ENCODE peak calls at places on chromosome 18, in five cellular contexts. F is astrocyte of the cerebellum, S is mesothelial cell of epicardium, P is astrocyte, U is tibial artery. Z is an unnamed sample.

GRCh38 chr18:12741351-12741750 is 38.5 kb downstream of the PSMG2 start:
- DNase-seq in F (no peak), S (no peak), P (peak), U (no peak), Z (no peak)

GRCh38 chr18:32470136-32470712 is 458 bp downstream of the GAREM1 start:
- DNase-seq in P (peak), S (peak), F (no peak), U (peak), Z (peak)

GRCh38 chr18:55509631-55510372 is 78.2 kb downstream of the TCF4 start:
- DNase-seq in F (peak), U (no peak), S (no peak), P (peak), Z (no peak)

GRCh38 chr18:3447035-3447894 is 2.7 kb upstream of the TGIF1 start:
- DNase-seq in S (peak), P (peak), F (no peak), U (peak), Z (peak)

GRCh38 chr18:58928401-58928800 is 63.7 kb downstream of the ZNF532 start:
- DNase-seq in U (no peak), P (no peak), S (no peak), F (no peak), Z (no peak)

GRCh38 chr18:31583185-31583854 is 8.4 kb upstream of the TTR start:
- DNase-seq in F (no peak), S (no peak), P (no peak), U (no peak), Z (no peak)

GRCh38 chr18:72869786-72870185 is 2.0 kb upstream of the NETO1 start:
- DNase-seq in U (no peak), F (no peak), P (no peak), S (no peak), Z (no peak)

GRCh38 chr18:73366713-73367112 is 498.9 kb upstream of the NETO1 start:
- DNase-seq in F (no peak), S (no peak), U (no peak), P (peak), Z (no peak)

GRCh38 chr18:72672364-72673151 is 128.4 kb upstream of the CBLN2 start:
- DNase-seq in P (peak), U (no peak), F (peak), S (no peak), Z (no peak)

GRCh38 chr18:59233017-59233410 is 13.1 kb downstream of the GRP start:
- DNase-seq in U (no peak), P (no peak), S (no peak), F (no peak), Z (no peak)

GRCh38 chr18:45449761-45450227 is 165.5 kb upstream of the SLC14A2 start:
- DNase-seq in S (no peak), F (no peak), P (peak), U (peak), Z (no peak)

GRCh38 chr18:45221363-45221762 is 393.9 kb upstream of the SLC14A2 start:
- DNase-seq in U (no peak), S (no peak), P (peak), F (no peak), Z (no peak)

GRCh38 chr18:43571078-43571689 is 293.9 kb upstream of the SYT4 start:
- DNase-seq in P (peak), U (no peak), F (peak), S (no peak), Z (no peak)

GRCh38 chr18:45945669-45946068 is 21.5 kb downstream of the EPG5 start:
- DNase-seq in F (no peak), P (no peak), U (no peak), S (no peak), Z (no peak)

GRCh38 chr18:8341481-8342230 is 267.6 kb upstream of the RAB12 start:
- DNase-seq in F (no peak), U (no peak), P (peak), S (peak), Z (no peak)

DNA sequence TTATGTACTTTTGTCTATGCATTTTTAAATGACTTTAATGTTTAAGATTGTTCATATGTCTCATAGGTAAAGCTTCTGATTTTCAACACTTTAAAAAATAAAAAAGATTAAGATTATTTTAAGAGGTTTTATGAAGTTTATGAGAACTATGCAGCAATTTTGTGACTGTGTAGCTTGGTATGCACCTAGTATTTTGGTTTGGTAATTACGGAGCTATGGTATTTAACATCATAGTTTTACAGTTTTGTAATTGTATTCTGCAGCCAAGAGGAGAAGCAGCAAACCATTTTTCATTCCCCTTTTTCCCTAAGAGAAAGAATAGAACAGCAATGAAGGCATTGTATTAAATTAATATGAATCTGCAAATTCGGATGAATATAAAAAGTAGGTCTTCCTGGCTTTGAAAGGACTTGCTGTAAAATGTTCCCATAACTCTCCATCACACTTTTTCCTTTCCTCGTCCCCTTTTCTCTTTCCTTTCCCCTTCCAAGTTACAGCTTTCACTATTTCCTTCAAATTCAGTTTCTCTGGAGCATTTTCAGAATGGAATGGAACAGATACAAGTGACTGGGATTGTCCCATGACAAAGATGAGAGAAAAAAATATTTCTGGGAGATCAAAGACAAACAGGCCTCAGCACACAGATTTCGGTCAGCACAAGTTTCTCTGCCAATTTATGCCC is 26.0 kb upstream of the PIEZO2 start:
- DNase-seq in U (no peak), P (peak), F (peak), S (no peak), Z (no peak)
- TF ChIP-seq CTCF in U (no peak), P (no peak), F (no peak), S (no peak), Z (no peak)

GRCh38 chr18:5979971-5980457 is 84.7 kb upstream of the TMEM200C start:
- DNase-seq in S (no peak), F (no peak), U (no peak), P (no peak), Z (peak)
- TF ChIP-seq CTCF in S (no peak), F (no peak), U (no peak), P (no peak), Z (no peak)

GRCh38 chr18:13895505-13896033 is 19.8 kb downstream of the MC2R start:
- DNase-seq in P (no peak), S (no peak), F (no peak), U (no peak), Z (no peak)
- TF ChIP-seq CTCF in P (no peak), S (no peak), F (no peak), U (no peak), Z (no peak)

GRCh38 chr18:5036523-5036922 is 160.5 kb downstream of the AKAIN1 start:
- DNase-seq in U (no peak), P (no peak), S (no peak), F (no peak), Z (no peak)
- TF ChIP-seq CTCF in U (no peak), P (no peak), S (no peak), F (no peak), Z (no peak)

DNA sequence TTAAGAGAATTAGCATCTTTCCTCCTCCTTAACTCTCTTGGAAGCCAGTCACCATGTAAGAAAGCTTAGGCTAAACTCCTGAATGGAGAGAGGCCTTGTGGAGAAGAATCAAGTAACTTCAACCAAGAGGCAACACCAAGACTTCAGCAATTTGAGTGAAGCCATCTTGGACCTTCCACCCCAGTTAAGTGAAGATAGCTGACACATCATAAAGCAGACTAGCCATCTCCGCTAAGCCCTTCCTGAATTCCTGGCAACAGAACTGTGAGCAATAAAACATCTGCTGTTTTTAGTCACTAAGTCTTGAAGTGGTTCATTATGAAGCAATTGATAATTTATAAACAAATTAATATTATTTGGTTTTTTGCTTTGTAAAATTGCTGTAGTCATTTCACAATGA is 1.5 kb upstream of the ZNF397 start:
- DNase-seq in S (no peak), P (no peak), U (no peak), F (no peak), Z (no peak)
- TF ChIP-seq CTCF in S (no peak), P (no peak), U (no peak), F (no peak), Z (no peak)

DNA sequence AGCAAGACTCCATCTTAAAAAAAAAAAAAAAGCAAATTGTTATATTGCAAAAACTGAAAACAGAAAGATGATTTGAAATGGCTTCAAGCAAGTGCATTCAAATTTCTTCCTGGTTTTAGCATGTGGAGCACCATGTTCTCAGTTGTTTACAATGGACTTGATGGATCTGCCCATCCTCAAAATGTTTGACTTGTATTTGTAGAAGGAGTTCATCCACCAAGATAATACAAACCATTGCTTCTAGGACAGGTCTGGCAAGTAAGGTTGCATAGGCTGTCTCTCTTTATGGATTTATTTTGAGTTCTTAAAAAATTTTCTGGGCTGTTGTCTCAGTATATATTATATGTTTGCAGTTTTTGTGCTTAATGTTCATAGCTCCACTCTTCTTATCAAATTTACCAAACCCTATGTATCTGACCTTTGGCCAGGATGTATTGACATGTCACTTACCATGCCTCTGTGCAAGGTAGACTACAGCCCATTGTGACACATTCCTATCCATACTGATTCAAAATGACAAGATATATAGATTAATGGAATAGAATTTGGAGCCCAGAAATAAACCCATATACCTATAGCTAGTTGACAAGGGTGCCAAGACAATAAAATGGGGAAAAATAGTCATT is 21.7 kb upstream of the ZCCHC2 start:
- DNase-seq in U (no peak), F (no peak), S (no peak), P (no peak), Z (no peak)
- TF ChIP-seq CTCF in U (no peak), F (no peak), S (no peak), P (no peak), Z (no peak)

GRCh38 chr18:34322365-34323289 is 97.9 kb upstream of the NOL4 start:
- DNase-seq in S (peak), U (no peak), F (peak), P (peak), Z (no peak)
- TF ChIP-seq CTCF in S (peak), U (peak), F (peak), P (peak), Z (peak)

Z was measured in type B pancreatic cell.